ENCODE peak calls at places on chromosomes 2 and 18, in six cellular contexts. B is HFFc6, E is iris pigment epithelial cell, L is GM12865, Q is lung microvascular endothelial cell, N is putamen. H is an unnamed sample.

GRCh38 chr2:8067784-8068336 is 614.0 kb upstream of the ID2 start:
- DNase-seq in B (no peak), E (no peak), L (no peak), Q (no peak), N (no peak), H (no peak)

GRCh38 chr18:57113783-57114465 is 33.0 kb upstream of the BOD1L2 start:
- DNase-seq in B (no peak), E (no peak), L (no peak), Q (no peak), N (peak; percentile 48), H (no peak)

GRCh38 chr2:218998414-218999002 is 5.3 kb upstream of the CRYBA2 start:
- DNase-seq in B (no peak), E (no peak), L (no peak), Q (no peak), N (no peak), H (no peak)

GRCh38 chr2:24874025-24874424 is 46.0 kb downstream of the ADCY3 start:
- DNase-seq in B (no peak), E (no peak), L (no peak), Q (no peak), N (no peak), H (no peak)

GRCh38 chr2:216012133-216012829 is 1.1 kb downstream of the MREG start:
- DNase-seq in B (peak; percentile 35), E (peak; percentile 21), L (no peak), Q (no peak), N (no peak), H (peak; percentile 86)

GRCh38 chr2:144471316-144472045 is 48.4 kb downstream of the ZEB2 start:
- DNase-seq in B (no peak), E (no peak), L (peak; percentile 47), Q (no peak), N (no peak), H (no peak)

GRCh38 chr18:24176727-24177416 is 38.0 kb downstream of the CABYR start:
- DNase-seq in B (peak; percentile 25), E (peak; percentile 61), L (peak; percentile 85), Q (peak; percentile 60), N (peak; percentile 75), H (peak; percentile 29)

GRCh38 chr2:108607706-108608301 is 73.5 kb downstream of the LIMS1 start:
- DNase-seq in B (peak; percentile 43), E (peak; percentile 57), L (peak; percentile 72), Q (peak; percentile 81), N (peak; percentile 42), H (no peak)

GRCh38 chr18:79512461-79513380 is 117.0 kb downstream of the NFATC1 start:
- DNase-seq in B (no peak), E (no peak), L (no peak), Q (no peak), N (no peak), H (no peak)

GRCh38 chr18:63440219-63440618 is 17.9 kb upstream of the VPS4B start:
- DNase-seq in B (peak; percentile 57), E (peak; percentile 13), L (no peak), Q (no peak), N (no peak), H (peak; percentile 27)

GRCh38 chr2:165273176-165273575 is 34.0 kb downstream of the SCN2A start:
- DNase-seq in B (no peak), E (no peak), L (no peak), Q (no peak), N (no peak), H (no peak)

GRCh38 chr18:45738660-45739059 is 14.7 kb downstream of the SLC14A1 start:
- DNase-seq in B (no peak), E (no peak), L (no peak), Q (no peak), N (no peak), H (no peak)

GRCh38 chr2:145123606-145124005 is 603.7 kb upstream of the ZEB2 start:
- DNase-seq in B (peak; percentile 22), E (no peak), L (no peak), Q (no peak), N (peak; percentile 3), H (no peak)

GRCh38 chr2:56260415-56260814 is 76.6 kb downstream of the CCDC85A start:
- DNase-seq in B (peak; percentile 12), E (no peak), L (no peak), Q (no peak), N (no peak), H (no peak)

GRCh38 chr2:121532347-121532766 is 1.7 kb downstream of the RNU4ATAC start:
- DNase-seq in B (peak; percentile 36), E (peak; percentile 79), L (no peak), Q (peak; percentile 28), N (no peak), H (peak; percentile 45)

GRCh38 chr2:17827306-17827705 is 11.0 kb downstream of the MSGN1 start:
- DNase-seq in B (no peak), E (no peak), L (no peak), Q (no peak), N (no peak), H (no peak)

GRCh38 chr18:79552140-79552631 is 127.4 kb upstream of the CTDP1 start:
- DNase-seq in B (no peak), E (no peak), L (no peak), Q (no peak), N (no peak), H (no peak)

GRCh38 chr18:62897153-62897552 is 181.8 kb downstream of the PHLPP1 start:
- DNase-seq in B (peak; percentile 32), E (peak; percentile 82), L (no peak), Q (peak; percentile 50), N (no peak), H (peak; percentile 31)

GRCh38 chr2:62597323-62597722 is 91.3 kb upstream of the TMEM17 start:
- DNase-seq in B (peak; percentile 32), E (peak; percentile 54), L (no peak), Q (no peak), N (no peak), H (no peak)

GRCh38 chr2:221943078-221943810 is 355.6 kb downstream of the PAX3 start:
- DNase-seq in B (peak; percentile 12), E (peak; percentile 38), L (no peak), Q (no peak), N (no peak), H (peak; percentile 34)

GRCh38 chr2:175688241-175688640 is 313.8 kb downstream of the LNPK start:
- DNase-seq in B (no peak), E (no peak), L (no peak), Q (no peak), N (no peak), H (no peak)

GRCh38 chr2:2187196-2187595 is 143.9 kb downstream of the MYT1L start:
- DNase-seq in B (no peak), E (no peak), L (no peak), Q (no peak), N (no peak), H (no peak)